ENCODE peak calls at places on chromosomes 3 and 15, in six cellular contexts. S is ELF-1, L is GM06990, U is cardiac muscle cell, M is iPS-NIHi11, F is AG20443. A is an unnamed sample.
A peak's percentile ranks its signal among the peaks of the same experiment; 100 is the strongest.

GRCh38 chr15:60614862-60615771 is 136.2 kb upstream of the ICE2 start:
- DNase-seq in S (peak; percentile 83), L (no peak), U (no peak), M (peak; percentile 28), F (no peak), A (peak; percentile 91)

GRCh38 chr3:170520996-170521395 is 64.9 kb downstream of the SLC7A14 start:
- DNase-seq in S (no peak), L (no peak), U (no peak), M (no peak), F (no peak), A (no peak)

GRCh38 chr3:134095005-134095404 is 65.3 kb upstream of the SLCO2A1 start:
- DNase-seq in S (no peak), L (no peak), U (no peak), M (no peak), F (no peak), A (no peak)

GRCh38 chr3:48194446-48195071 is 6.3 kb upstream of the CDC25A start:
- DNase-seq in S (peak; percentile 84), L (no peak), U (peak; percentile 74), M (peak; percentile 78), F (peak; percentile 81), A (peak; percentile 95)

GRCh38 chr3:43194069-43194468 is 88.2 kb upstream of the POMGNT2 start:
- DNase-seq in S (no peak), L (no peak), U (no peak), M (no peak), F (no peak), A (no peak)

GRCh38 chr15:63826513-63826912 is 7.2 kb downstream of the HERC1 start:
- DNase-seq in S (no peak), L (no peak), U (peak; percentile 60), M (no peak), F (no peak), A (no peak)

GRCh38 chr3:66483006-66483928 is 17.6 kb downstream of the LRIG1 start:
- DNase-seq in S (peak; percentile 35), L (no peak), U (peak; percentile 46), M (no peak), F (peak; percentile 59), A (peak; percentile 64)

GRCh38 chr3:151112731-151113130 is 27.3 kb downstream of the MED12L start:
- DNase-seq in S (no peak), L (no peak), U (no peak), M (no peak), F (no peak), A (no peak)

GRCh38 chr15:61724276-61724939 is 335.8 kb downstream of the VPS13C start:
- DNase-seq in S (no peak), L (no peak), U (no peak), M (no peak), F (no peak), A (no peak)

GRCh38 chr3:16512435-16513140 is 911 bp downstream of the RFTN1 start:
- DNase-seq in S (peak; percentile 28), L (peak; percentile 79), U (no peak), M (peak; percentile 31), F (peak; percentile 66), A (peak; percentile 64)

GRCh38 chr3:197367081-197367780 is 68.8 kb upstream of the DLG1 start:
- DNase-seq in S (no peak), L (no peak), U (peak; percentile 71), M (peak; percentile 19), F (peak; percentile 54), A (peak; percentile 77)

GRCh38 chr3:127412578-127413317 is 124.9 kb upstream of the PRR20G start:
- DNase-seq in S (peak; percentile 2), L (no peak), U (no peak), M (peak; percentile 3), F (peak; percentile 6), A (peak; percentile 29)

GRCh38 chr3:9976736-9977709 is 9.6 kb downstream of the EMC3 start:
- DNase-seq in S (no peak), L (no peak), U (peak; percentile 98), M (peak; percentile 37), F (peak; percentile 90), A (no peak)

GRCh38 chr15:51312132-51312531 is 26.3 kb downstream of the CYP19A1 start:
- DNase-seq in S (no peak), L (no peak), U (peak; percentile 51), M (no peak), F (no peak), A (no peak)

GRCh38 chr3:48695113-48695753 is 9.5 kb upstream of the NCKIPSD start:
- DNase-seq in S (peak; percentile 95), L (no peak), U (peak; percentile 81), M (peak; percentile 76), F (peak; percentile 81), A (peak; percentile 91)

GRCh38 chr3:39362812-39363211 is 20.4 kb upstream of the SLC25A38 start:
- DNase-seq in S (no peak), L (no peak), U (no peak), M (no peak), F (no peak), A (no peak)

GRCh38 chr15:73710321-73710720 is 26.1 kb downstream of the CD276 start:
- DNase-seq in S (no peak), L (no peak), U (no peak), M (no peak), F (no peak), A (no peak)

GRCh38 chr3:11576453-11576852 is 67.3 kb downstream of the VGLL4 start:
- DNase-seq in S (no peak), L (no peak), U (no peak), M (no peak), F (no peak), A (no peak)

GRCh38 chr15:38002883-38003477 is 68.5 kb downstream of the TMCO5A start:
- DNase-seq in S (peak; percentile 79), L (peak; percentile 20), U (peak; percentile 88), M (peak; percentile 51), F (peak; percentile 64), A (peak; percentile 89)

GRCh38 chr3:20576228-20576627 is 390.2 kb upstream of the SGO1 start:
- DNase-seq in S (no peak), L (no peak), U (no peak), M (no peak), F (no peak), A (no peak)

GRCh38 chr3:58093573-58094195 is 85.5 kb downstream of the FLNB start:
- DNase-seq in S (no peak), L (no peak), U (peak; percentile 72), M (no peak), F (no peak), A (no peak)

GRCh38 chr3:197443506-197443905 is 112.3 kb downstream of the BDH1 start:
- DNase-seq in S (no peak), L (no peak), U (no peak), M (no peak), F (no peak), A (no peak)